ENCODE peak calls at places on chromosomes 6 and 20, in six cellular contexts. Y is MCF 10A, A is Panc1, J is psoas muscle, S is NAMALWA, F is occipital lobe. B is an unnamed sample.

GRCh38 chr6:134287863-134288537 is 29.9 kb downstream of the SGK1 start:
- DNase-seq in Y (no peak), A (no peak), J (no peak), S (no peak), F (no peak), B (no peak)

GRCh38 chr6:142907017-142907470 is 37.9 kb downstream of the HIVEP2 start:
- DNase-seq in Y (no peak), A (no peak), J (no peak), S (peak; percentile 30), F (no peak), B (no peak)

GRCh38 chr6:167200806-167201205 is 43.0 kb upstream of the GPR31 start:
- DNase-seq in Y (no peak), A (no peak), J (no peak), S (no peak), F (no peak), B (no peak)

GRCh38 chr6:131258010-131258652 is 122.9 kb downstream of the AKAP7 start:
- DNase-seq in Y (no peak), A (no peak), J (no peak), S (no peak), F (no peak), B (no peak)

GRCh38 chr6:1608222-1608975 is 1.3 kb upstream of the FOXC1 start:
- DNase-seq in Y (no peak), A (no peak), J (peak; percentile 53), S (no peak), F (no peak), B (no peak)

GRCh38 chr6:20377623-20378265 is 23.9 kb upstream of the E2F3 start:
- DNase-seq in Y (no peak), A (no peak), J (no peak), S (peak; percentile 47), F (no peak), B (no peak)

GRCh38 chr20:31602779-31603441 is 2.2 kb upstream of the ID1 start:
- DNase-seq in Y (peak; percentile 90), A (no peak), J (no peak), S (peak; percentile 92), F (no peak), B (no peak)

GRCh38 chr20:48791014-48791413 is 36.8 kb downstream of the PREX1 start:
- DNase-seq in Y (peak; percentile 17), A (no peak), J (no peak), S (peak; percentile 6), F (no peak), B (no peak)

GRCh38 chr20:45617591-45617990 is 11.9 kb upstream of the WFDC10A start:
- DNase-seq in Y (no peak), A (no peak), J (no peak), S (no peak), F (no peak), B (no peak)

GRCh38 chr20:57205625-57206219 is 60.7 kb downstream of the BMP7 start:
- DNase-seq in Y (peak; percentile 86), A (peak; percentile 41), J (no peak), S (no peak), F (no peak), B (no peak)